ENCODE peak calls at places on chromosome 13, in ten cellular contexts. S is uterus, B is transverse colon, H is stomach, X is body of pancreas, R is HCT116, P is right lobe of liver, O is tibial nerve, U is IMR-90, W is heart left ventricle. Z is an unnamed sample.

GRCh38 chr13:87827479-87827878 is 156.3 kb downstream of the SLITRK5 start:
- DNase-seq in W (no peak), U (no peak), H (no peak), B (no peak), P (no peak), S (no peak), X (no peak), R (no peak), O (no peak), Z (no peak)

GRCh38 chr13:95276119-95276505 is 25.1 kb downstream of the ABCC4 start:
- DNase-seq in R (no peak), P (no peak), O (no peak), X (no peak), H (no peak), W (no peak), S (no peak), B (no peak), U (no peak), Z (no peak)

GRCh38 chr13:43805681-43806128 is 18.9 kb upstream of the ENOX1 start:
- DNase-seq in P (no peak), S (no peak), X (no peak), O (no peak), B (no peak), H (no peak), R (no peak), U (peak; percentile 25), W (no peak), Z (no peak)

GRCh38 chr13:46341112-46341711 is 45.8 kb downstream of the RUBCNL start:
- DNase-seq in H (no peak), U (peak; percentile 50), O (no peak), X (no peak), S (no peak), W (no peak), P (no peak), R (no peak), B (no peak), Z (no peak)

GRCh38 chr13:38763446-38764381 is 76.8 kb downstream of the FREM2 start:
- DNase-seq in H (no peak), W (no peak), O (no peak), R (no peak), B (no peak), U (peak; percentile 33), X (peak; percentile 50), S (no peak), P (peak; percentile 46), Z (no peak)

GRCh38 chr13:91576590-91576989 is 178.2 kb downstream of the GPC5 start:
- DNase-seq in S (no peak), O (no peak), H (no peak), B (peak; percentile 9), U (no peak), X (no peak), P (no peak), R (no peak), W (no peak), Z (no peak)

GRCh38 chr13:48303331-48304131 is at the start of gene RB1:
- DNase-seq in R (peak; percentile 70), W (peak; percentile 96), S (peak; percentile 92), B (peak; percentile 94), U (peak; percentile 87), H (peak; percentile 92), O (peak; percentile 85), P (peak; percentile 94), X (peak; percentile 91), Z (peak; percentile 96)

GRCh38 chr13:47858678-47859050 is 142.4 kb downstream of the SUCLA2 start:
- DNase-seq in U (peak; percentile 64), S (no peak), W (no peak), R (no peak), P (no peak), X (no peak), O (no peak), B (no peak), H (no peak), Z (no peak)

GRCh38 chr13:41060723-41061074 is 610 bp upstream of the WBP4 start:
- DNase-seq in W (peak; percentile 92), O (peak; percentile 83), P (no peak), R (peak; percentile 47), S (peak; percentile 82), U (no peak), B (peak; percentile 81), H (peak; percentile 84), X (peak; percentile 82), Z (no peak)

GRCh38 chr13:41061075-41061913 is at the start of gene WBP4:
- DNase-seq in O (peak; percentile 94), P (peak; percentile 96), S (peak; percentile 95), R (peak; percentile 94), U (peak; percentile 95), W (peak; percentile 96), B (peak; percentile 95), X (peak; percentile 95), H (peak; percentile 93), Z (peak; percentile 96)

GRCh38 chr13:41064493-41064892 is 3.2 kb downstream of the WBP4 start:
- DNase-seq in B (no peak), U (peak; percentile 90), R (no peak), W (no peak), O (no peak), H (no peak), P (no peak), S (no peak), X (no peak), Z (no peak)

GRCh38 chr13:41061914-41062837 is 867 bp downstream of the WBP4 start:
- DNase-seq in O (peak; percentile 19), R (peak; percentile 48), U (peak; percentile 64), B (no peak), H (no peak), W (no peak), P (no peak), X (no peak), S (no peak), Z (no peak)

GRCh38 chr13:41065098-41065497 is 3.8 kb downstream of the WBP4 start:
- DNase-seq in X (no peak), R (no peak), H (no peak), B (no peak), U (peak; percentile 92), P (no peak), O (no peak), S (no peak), W (no peak), Z (no peak)
- H3K4me1 ChIP-seq in X (peaks cover 8% of the 10 kb centered on the region), R (peaks cover 43% of the 10 kb centered on the region), H (peaks cover 44% of the 10 kb centered on the region), B (peaks cover 39% of the 10 kb centered on the region), U (peaks cover 3% of the 10 kb centered on the region), P (no peaks in the 10 kb centered on the region), O (peaks cover 27% of the 10 kb centered on the region), S (peaks cover 26% of the 10 kb centered on the region), W (peaks cover 37% of the 10 kb centered on the region), Z (no peaks in the 10 kb centered on the region)

GRCh38 chr13:35836476-35836875 is 294.7 kb downstream of the DCLK1 start:
- DNase-seq in B (no peak), S (no peak), X (no peak), W (no peak), U (no peak), O (no peak), R (no peak), P (no peak), H (no peak), Z (no peak)

GRCh38 chr13:35839746-35840273 is 291.4 kb downstream of the DCLK1 start:
- DNase-seq in P (no peak), O (no peak), X (no peak), R (no peak), H (no peak), S (no peak), B (no peak), U (no peak), W (no peak), Z (no peak)

GRCh38 chr13:35840991-35841604 is 290.1 kb downstream of the DCLK1 start:
- DNase-seq in O (peak; percentile 48), H (no peak), W (no peak), S (peak; percentile 43), P (no peak), B (no peak), X (no peak), U (no peak), R (no peak), Z (no peak)

GRCh38 chr13:35833571-35834305 is 297.4 kb downstream of the DCLK1 start:
- DNase-seq in S (no peak), W (no peak), P (no peak), H (no peak), X (no peak), U (no peak), O (no peak), R (no peak), B (no peak), Z (no peak)

DNA sequence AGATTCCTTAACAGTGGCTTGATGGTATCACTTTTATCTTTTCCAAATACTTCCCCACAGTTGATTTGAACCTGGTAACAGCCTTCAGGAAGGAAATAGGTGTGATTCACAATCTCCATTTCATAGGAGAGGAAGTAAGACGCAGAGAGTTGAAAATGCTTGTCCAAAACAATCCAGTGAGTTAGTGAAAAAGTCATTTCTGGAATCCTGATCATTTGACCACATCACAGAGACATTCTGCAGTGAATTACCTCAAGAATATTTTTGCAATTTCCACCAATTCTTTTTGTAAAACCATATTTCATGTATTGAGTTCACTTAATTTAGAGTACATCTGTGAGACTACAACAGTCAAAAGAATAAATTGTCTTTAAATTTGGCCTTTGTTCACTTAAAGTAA is 292.8 kb downstream of the DCLK1 start:
- DNase-seq in R (peak; percentile 3), B (no peak), U (peak; percentile 85), O (no peak), X (no peak), P (no peak), H (no peak), W (no peak), S (no peak), Z (no peak)
- TF ChIP-seq POLR2A in R (no peak), B (no peak), U (no peak), O (no peak), X (no peak), P (no peak), H (no peak), W (no peak), S (no peak), Z (no peak)

GRCh38 chr13:29564828-29565227 is 30.7 kb downstream of the SLC7A1 start:
- DNase-seq in R (no peak), O (no peak), S (no peak), U (no peak), H (no peak), P (no peak), W (no peak), B (no peak), X (no peak), Z (no peak)
- TF ChIP-seq CTCF in R (no peak), O (no peak), S (peak; percentile 15), U (peak; percentile 23), H (no peak), P (no peak), W (no peak), B (no peak), X (no peak), Z (no peak)

GRCh38 chr13:30789360-30789862 is 54.1 kb downstream of the ALOX5AP start:
- DNase-seq in U (no peak), R (no peak), P (no peak), S (no peak), W (no peak), O (no peak), X (no peak), B (no peak), H (no peak), Z (no peak)

GRCh38 chr13:30791354-30791921 is 56.1 kb downstream of the ALOX5AP start:
- DNase-seq in S (no peak), P (no peak), U (peak; percentile 43), W (peak; percentile 74), R (no peak), X (no peak), H (no peak), O (peak; percentile 30), B (no peak), Z (no peak)

GRCh38 chr13:30796132-30796832 is 60.9 kb downstream of the ALOX5AP start:
- DNase-seq in R (no peak), O (no peak), W (no peak), P (no peak), S (no peak), B (no peak), H (no peak), U (peak; percentile 62), X (peak; percentile 21), Z (no peak)

GRCh38 chr13:30790592-30790991 is 55.2 kb downstream of the ALOX5AP start:
- DNase-seq in S (no peak), P (no peak), O (no peak), R (no peak), X (no peak), W (no peak), U (no peak), H (no peak), B (no peak), Z (no peak)

GRCh38 chr13:30792257-30793000 is 57.1 kb downstream of the ALOX5AP start:
- DNase-seq in O (peak; percentile 49), U (peak; percentile 94), P (peak; percentile 76), R (peak; percentile 47), X (peak; percentile 80), W (peak; percentile 89), S (peak; percentile 78), H (peak; percentile 71), B (peak; percentile 50), Z (no peak)
- H3K4me1 ChIP-seq in O (peaks cover 4% of the 10 kb centered on the region), U (peaks cover 31% of the 10 kb centered on the region), P (peaks cover 1% of the 10 kb centered on the region), R (peaks cover 33% of the 10 kb centered on the region), X (peaks cover 8% of the 10 kb centered on the region), W (peaks cover 23% of the 10 kb centered on the region), S (no peaks in the 10 kb centered on the region), H (peaks cover 40% of the 10 kb centered on the region), B (peaks cover 7% of the 10 kb centered on the region), Z (no peaks in the 10 kb centered on the region)

Z was measured in Peyer's patch.